ENCODE peak calls at places on chromosome 11, in six cellular contexts. R is A549, D is K562, G is SK-N-SH, J is HepG2, W is H1. V is an unnamed sample.

GRCh38 chr11:19345519-19345847 is 104.7 kb upstream of the E2F8 start:
- DNase-seq in R (no peak), D (no peak), G (peak), J (no peak), W (no peak), V (no peak)

GRCh38 chr11:64930346-64930745 is 5.3 kb downstream of the GPHA2 start:
- DNase-seq in R (no peak), D (no peak), G (no peak), J (no peak), W (no peak), V (no peak)

GRCh38 chr11:36703055-36703404 is 105.0 kb upstream of the RAG2 start:
- DNase-seq in R (no peak), D (no peak), G (no peak), J (no peak), W (no peak), V (no peak)

GRCh38 chr11:129854229-129854805 is 38.7 kb downstream of the TMEM45B start:
- DNase-seq in R (no peak), D (no peak), G (no peak), J (no peak), W (no peak), V (no peak)

GRCh38 chr11:13335319-13335718 is 57.7 kb downstream of the BMAL1 start:
- DNase-seq in R (peak), D (peak), G (peak), J (peak), W (no peak), V (peak)

GRCh38 chr11:115926601-115927000 is 422.4 kb upstream of the CADM1 start:
- DNase-seq in R (no peak), D (no peak), G (no peak), J (no peak), W (no peak), V (peak)

GRCh38 chr11:31106963-31107576 is 262.5 kb downstream of the DCDC1 start:
- DNase-seq in R (peak), D (peak), G (peak), J (peak), W (peak), V (peak)

GRCh38 chr11:46127150-46127638 is 5.9 kb upstream of the PHF21A start:
- DNase-seq in R (peak), D (peak), G (peak), J (peak), W (no peak), V (peak)

GRCh38 chr11:8989411-8989810 is 14.4 kb downstream of the NRIP3 start:
- DNase-seq in R (no peak), D (peak), G (no peak), J (no peak), W (no peak), V (peak)

GRCh38 chr11:94948070-94948617 is 25.2 kb downstream of the CWC15 start:
- DNase-seq in R (no peak), D (no peak), G (no peak), J (no peak), W (no peak), V (peak)

GRCh38 chr11:66607126-66607834 is 9.2 kb upstream of the RBM14 start:
- DNase-seq in R (no peak), D (no peak), G (no peak), J (peak), W (no peak), V (peak)

GRCh38 chr11:45051621-45052020 is 94.8 kb upstream of the PRDM11 start:
- DNase-seq in R (no peak), D (no peak), G (no peak), J (no peak), W (no peak), V (no peak)

GRCh38 chr11:45045692-45046471 is 95.2 kb upstream of the TP53I11 start:
- DNase-seq in R (peak), D (no peak), G (no peak), J (no peak), W (no peak), V (peak)

GRCh38 chr11:45048313-45048841 is 97.7 kb upstream of the TP53I11 start:
- DNase-seq in R (no peak), D (no peak), G (no peak), J (no peak), W (no peak), V (no peak)

GRCh38 chr11:45052361-45052760 is 94.1 kb upstream of the PRDM11 start:
- DNase-seq in R (no peak), D (no peak), G (no peak), J (no peak), W (no peak), V (no peak)

DNA sequence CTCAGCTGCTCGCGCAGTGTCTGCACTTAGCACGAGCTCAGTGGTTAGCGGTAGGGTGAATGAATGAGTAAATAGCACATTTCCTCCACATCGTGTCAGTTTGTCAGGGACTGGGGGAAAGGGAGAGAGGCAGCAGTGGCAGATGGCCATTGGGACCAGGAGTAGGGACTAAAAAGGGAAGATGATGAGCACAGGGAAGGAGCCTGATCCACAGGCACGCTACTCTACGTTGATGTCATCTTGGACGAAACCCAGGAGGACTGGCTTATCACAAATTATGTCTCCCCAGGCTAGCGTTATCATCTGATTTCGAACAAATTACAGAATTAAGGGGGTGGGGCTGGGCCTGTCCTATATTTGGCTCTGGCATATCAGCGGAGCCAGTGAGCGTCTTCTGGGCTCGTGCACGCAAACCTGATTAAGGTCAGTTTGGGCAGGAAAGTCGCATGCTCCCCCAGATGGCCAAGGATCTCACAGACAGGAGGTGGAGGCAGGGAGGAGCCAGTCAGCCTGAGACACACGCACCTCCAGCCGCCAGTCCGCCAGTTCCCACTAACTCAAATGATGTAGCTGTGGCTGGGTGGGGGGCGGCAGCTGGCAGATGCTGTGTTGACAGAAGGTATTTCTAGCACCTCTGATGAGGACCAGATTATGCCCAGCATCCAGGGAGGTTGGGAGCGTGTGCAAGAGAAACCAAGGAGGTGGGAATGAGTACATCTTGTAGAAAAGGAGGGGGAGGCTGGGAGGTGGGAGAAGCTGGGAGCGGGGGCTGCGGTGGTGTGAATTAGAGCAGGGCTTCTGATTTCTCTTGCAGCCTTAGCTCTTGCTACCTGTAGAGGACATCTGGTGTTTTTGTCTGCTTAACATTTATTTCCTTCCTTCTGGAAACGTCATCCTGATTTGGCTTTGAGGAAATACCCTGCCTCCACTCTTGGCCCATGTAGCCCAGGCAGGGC is 97.3 kb upstream of the PRDM11 start:
- DNase-seq in R (no peak), D (no peak), G (peak), J (no peak), W (no peak), V (peak)
- TF ChIP-seq RAD21 in R (no peak), D (no peak), G (no peak), J (no peak), W (no peak), V (no peak)

DNA sequence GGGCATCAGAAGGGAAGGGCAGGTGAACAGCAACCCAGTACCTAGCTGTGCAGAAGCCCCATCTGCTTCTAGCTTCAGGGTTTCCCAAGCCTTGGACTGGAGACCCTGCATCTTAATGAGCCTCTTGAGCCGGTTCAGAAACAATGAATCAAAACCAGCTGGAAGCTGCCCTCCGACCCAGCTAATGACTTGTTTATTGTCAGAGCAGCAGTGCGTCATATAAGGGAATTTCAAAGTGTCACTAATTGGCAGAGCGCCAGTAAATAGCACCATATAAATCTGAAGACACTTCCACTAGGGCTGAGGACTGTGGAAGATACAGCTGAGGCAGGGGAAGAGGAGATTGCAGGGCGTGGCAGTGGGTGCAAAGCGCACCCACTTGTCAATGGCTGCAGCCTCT is 57.5 kb downstream of the RPUSD4 start:
- DNase-seq in R (no peak), D (no peak), G (no peak), J (no peak), W (no peak), V (peak)
- TF ChIP-seq USF2 in R (no peak), D (no peak), G (no peak), J (no peak), W (no peak), V (no peak)

DNA sequence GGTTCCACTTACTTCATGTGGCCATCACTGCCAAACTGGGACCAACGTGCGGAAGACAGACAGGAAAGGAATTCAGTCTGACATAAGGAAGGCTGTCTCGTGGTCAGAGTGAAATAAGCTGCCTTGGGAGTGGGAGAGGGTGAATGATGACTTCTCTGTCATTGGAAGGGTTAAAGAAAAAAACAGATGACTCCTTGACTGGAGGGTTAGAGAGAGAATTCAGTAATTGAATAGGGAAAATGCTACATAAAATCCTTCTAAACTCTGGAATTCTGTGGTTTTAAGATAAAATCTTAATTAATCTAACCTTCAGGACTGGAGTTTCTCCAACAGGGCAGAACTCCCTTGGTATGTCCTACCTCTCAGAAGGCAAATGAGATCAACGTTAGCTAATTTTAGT is 33.8 kb downstream of the RAB30 start:
- DNase-seq in R (no peak), D (no peak), G (no peak), J (no peak), W (no peak), V (no peak)
- TF ChIP-seq RAD21 in R (no peak), D (no peak), G (peak), J (no peak), W (no peak), V (no peak)

GRCh38 chr11:75422248-75423231 is 10.5 kb downstream of the KLHL35 start:
- DNase-seq in R (peak), D (peak), G (no peak), J (peak), W (no peak), V (peak)
- TF ChIP-seq USF2 in R (no peak), D (no peak), G (no peak), J (no peak), W (no peak), V (no peak)

GRCh38 chr11:356610-357009 is 12.7 kb upstream of the B4GALNT4 start:
- DNase-seq in R (no peak), D (no peak), G (no peak), J (no peak), W (no peak), V (no peak)
- TF ChIP-seq RAD21 in R (no peak), D (no peak), G (no peak), J (no peak), W (no peak), V (no peak)

DNA sequence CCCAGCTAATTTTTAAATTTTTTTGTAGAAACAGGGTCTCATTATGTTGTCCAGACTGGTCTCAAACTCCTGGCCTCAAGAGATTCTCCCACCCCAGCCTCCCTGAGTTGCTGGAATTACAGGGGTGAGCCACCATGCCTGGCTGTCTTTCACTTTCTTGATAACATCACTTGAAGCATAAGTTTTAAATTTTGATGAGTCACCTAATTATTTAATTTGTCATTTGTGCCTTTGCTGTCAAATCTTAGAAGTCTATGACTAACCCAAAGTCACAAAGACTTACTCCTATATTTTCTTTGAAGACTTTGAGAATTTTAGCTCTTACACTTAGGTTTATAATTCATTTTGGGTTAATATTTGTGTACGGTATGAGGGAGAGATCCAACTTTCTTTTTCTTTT is 14.5 kb upstream of the MSANTD2 start:
- DNase-seq in R (no peak), D (no peak), G (no peak), J (no peak), W (no peak), V (no peak)
- TF ChIP-seq USF2 in R (no peak), D (no peak), G (no peak), J (no peak), W (no peak), V (no peak)

GRCh38 chr11:295351-296205 is 3.7 kb downstream of the IFITM5 start:
- DNase-seq in R (no peak), D (no peak), G (no peak), J (no peak), W (no peak), V (no peak)

GRCh38 chr11:296976-297665 is 2.2 kb downstream of the IFITM5 start:
- DNase-seq in R (no peak), D (no peak), G (no peak), J (no peak), W (no peak), V (no peak)

GRCh38 chr11:294795-295194 is 4.5 kb downstream of the IFITM5 start:
- DNase-seq in R (no peak), D (no peak), G (no peak), J (no peak), W (no peak), V (no peak)

GRCh38 chr11:297666-298405 is 1.5 kb downstream of the IFITM5 start:
- DNase-seq in R (no peak), D (peak), G (no peak), J (peak), W (no peak), V (no peak)

DNA sequence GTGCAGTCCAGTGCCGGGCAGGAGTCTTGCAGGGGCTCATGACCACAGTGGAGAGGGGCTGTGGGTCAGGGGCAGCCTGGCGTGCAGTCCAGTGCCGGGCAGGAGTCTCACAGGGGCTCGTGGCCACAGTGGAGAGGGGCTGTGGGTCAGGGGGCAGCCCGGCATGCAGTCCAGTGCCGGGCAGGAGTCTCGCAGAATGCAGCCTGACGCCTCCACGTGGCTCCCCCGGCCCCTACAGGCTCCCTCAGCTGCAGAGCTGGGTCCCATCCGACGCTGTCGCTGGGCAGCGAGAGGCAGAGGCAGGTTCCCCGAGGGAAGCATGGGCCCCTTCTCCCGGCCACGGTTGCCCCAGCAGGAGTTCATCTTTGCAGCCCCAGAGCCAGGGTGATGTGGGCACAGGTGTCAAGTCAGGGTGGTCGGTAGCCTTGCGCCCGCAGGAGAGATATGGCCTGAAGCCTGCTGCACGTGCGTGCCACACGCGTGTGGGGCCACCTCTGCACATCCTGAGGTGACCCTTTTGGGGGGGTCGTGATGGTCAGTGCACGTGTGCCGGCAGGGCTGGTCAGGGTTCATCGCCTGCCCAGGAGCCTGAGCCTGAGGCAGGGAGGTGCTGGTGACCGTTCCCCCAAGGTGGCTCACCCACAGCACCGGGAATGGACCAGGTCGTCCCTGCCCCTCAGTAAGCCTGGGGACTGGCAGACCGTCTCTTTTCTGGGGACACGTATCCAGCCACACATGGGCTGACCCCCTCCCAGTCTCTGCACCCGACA is 2.9 kb downstream of the IFITM5 start:
- DNase-seq in R (no peak), D (no peak), G (no peak), J (no peak), W (no peak), V (no peak)
- TF ChIP-seq RAD21 in R (no peak), D (no peak), G (no peak), J (no peak), W (no peak), V (no peak)

GRCh38 chr11:70247042-70247709 is 23.3 kb upstream of the PPFIA1 start:
- DNase-seq in R (no peak), D (no peak), G (no peak), J (no peak), W (no peak), V (peak)
- TF ChIP-seq USF2 in R (no peak), D (no peak), G (no peak), J (no peak), W (no peak), V (peak)

GRCh38 chr11:90434858-90435257 is 212.0 kb upstream of the CHORDC1 start:
- DNase-seq in R (no peak), D (no peak), G (no peak), J (peak), W (no peak), V (no peak)
- TF ChIP-seq RAD21 in R (no peak), D (peak), G (peak), J (peak), W (peak), V (no peak)

DNA sequence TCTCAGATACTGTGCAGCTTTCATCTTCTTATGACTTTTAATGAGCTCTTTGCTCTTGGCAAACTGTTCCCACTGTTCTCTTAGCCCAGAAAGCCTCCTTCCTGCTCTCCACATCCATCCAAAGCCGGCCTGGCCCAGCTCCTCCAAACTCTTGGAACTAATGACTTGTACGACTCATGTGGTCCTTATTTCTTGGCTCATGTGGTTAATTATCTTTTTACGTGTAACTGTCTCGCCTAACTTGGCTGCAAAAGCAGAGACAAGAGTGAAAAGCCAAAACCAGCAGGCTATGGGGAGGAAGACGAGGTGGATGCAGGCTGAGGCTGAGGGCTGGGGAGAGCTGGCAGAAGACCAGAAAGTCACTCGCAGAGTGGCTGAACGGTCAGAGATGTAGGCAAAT is 5.5 kb downstream of the CSNK2A3 start:
- DNase-seq in R (no peak), D (no peak), G (no peak), J (no peak), W (no peak), V (no peak)
- TF ChIP-seq USF2 in R (no peak), D (no peak), G (no peak), J (no peak), W (no peak), V (no peak)